ENCODE peak calls at places on chromosomes 6 and 20, in nine cellular contexts. One of them, this sample, is unnamed.

GRCh38 chr6:25169551-25170335 is 109.4 kb upstream of the CARMIL1 start:
- DNase-seq in mesothelial cell of epicardium: no peak
- DNase-seq in adrenal gland: peak
- DNase-seq in vagina: no peak
- DNase-seq in cardiac muscle cell: no peak
- DNase-seq in astrocyte: peak
- DNase-seq in A673: no peak
- DNase-seq in breast epithelium: no peak
- DNase-seq in B cell: no peak
- DNase-seq in this sample: no peak

GRCh38 chr6:109687271-109687721 is 3.7 kb downstream of the AK9 start:
- DNase-seq in mesothelial cell of epicardium: no peak
- DNase-seq in adrenal gland: no peak
- DNase-seq in vagina: no peak
- DNase-seq in cardiac muscle cell: no peak
- DNase-seq in astrocyte: peak
- DNase-seq in A673: peak
- DNase-seq in breast epithelium: no peak
- DNase-seq in B cell: no peak
- DNase-seq in this sample: no peak

GRCh38 chr6:39276379-39276995 is 37.7 kb downstream of the KCNK17 start:
- DNase-seq in mesothelial cell of epicardium: no peak
- DNase-seq in adrenal gland: no peak
- DNase-seq in vagina: no peak
- DNase-seq in cardiac muscle cell: no peak
- DNase-seq in astrocyte: no peak
- DNase-seq in A673: no peak
- DNase-seq in breast epithelium: no peak
- DNase-seq in B cell: no peak
- DNase-seq in this sample: no peak

GRCh38 chr6:31847276-31847978 is 15.2 kb downstream of the NEU1 start:
- DNase-seq in mesothelial cell of epicardium: no peak
- DNase-seq in adrenal gland: no peak
- DNase-seq in vagina: no peak
- DNase-seq in cardiac muscle cell: no peak
- DNase-seq in astrocyte: no peak
- DNase-seq in A673: no peak
- DNase-seq in breast epithelium: no peak
- DNase-seq in B cell: no peak
- DNase-seq in this sample: no peak

GRCh38 chr6:73145690-73146089 is 79.6 kb downstream of the KHDC1L start:
- DNase-seq in mesothelial cell of epicardium: no peak
- DNase-seq in adrenal gland: no peak
- DNase-seq in vagina: no peak
- DNase-seq in cardiac muscle cell: no peak
- DNase-seq in astrocyte: no peak
- DNase-seq in A673: no peak
- DNase-seq in breast epithelium: no peak
- DNase-seq in B cell: no peak
- DNase-seq in this sample: no peak

GRCh38 chr6:142702501-142703460 is 242.2 kb downstream of the HIVEP2 start:
- DNase-seq in mesothelial cell of epicardium: no peak
- DNase-seq in adrenal gland: peak
- DNase-seq in vagina: no peak
- DNase-seq in cardiac muscle cell: peak
- DNase-seq in astrocyte: no peak
- DNase-seq in A673: peak
- DNase-seq in breast epithelium: no peak
- DNase-seq in B cell: peak
- DNase-seq in this sample: no peak

GRCh38 chr6:7787137-7787575 is 61.3 kb downstream of the BMP6 start:
- DNase-seq in mesothelial cell of epicardium: no peak
- DNase-seq in adrenal gland: peak
- DNase-seq in vagina: no peak
- DNase-seq in cardiac muscle cell: no peak
- DNase-seq in astrocyte: peak
- DNase-seq in A673: no peak
- DNase-seq in breast epithelium: no peak
- DNase-seq in B cell: no peak
- DNase-seq in this sample: no peak

GRCh38 chr6:32854376-32855178 is 585 bp downstream of the PSMB9 start:
- DNase-seq in mesothelial cell of epicardium: no peak
- DNase-seq in adrenal gland: peak
- DNase-seq in vagina: peak
- DNase-seq in cardiac muscle cell: no peak
- DNase-seq in astrocyte: no peak
- DNase-seq in A673: no peak
- DNase-seq in breast epithelium: no peak
- DNase-seq in B cell: peak
- DNase-seq in this sample: no peak

GRCh38 chr20:33656010-33656782 is 5.9 kb upstream of the C20orf144 start:
- DNase-seq in mesothelial cell of epicardium: no peak
- DNase-seq in adrenal gland: no peak
- DNase-seq in vagina: no peak
- DNase-seq in cardiac muscle cell: no peak
- DNase-seq in astrocyte: no peak
- DNase-seq in A673: no peak
- DNase-seq in breast epithelium: no peak
- DNase-seq in B cell: no peak
- DNase-seq in this sample: no peak

GRCh38 chr20:6769953-6770831 is 2.7 kb downstream of the BMP2 start:
- DNase-seq in mesothelial cell of epicardium: peak
- DNase-seq in adrenal gland: peak
- DNase-seq in vagina: no peak
- DNase-seq in cardiac muscle cell: peak
- DNase-seq in astrocyte: peak
- DNase-seq in A673: no peak
- DNase-seq in breast epithelium: no peak
- DNase-seq in B cell: no peak
- DNase-seq in this sample: peak

GRCh38 chr20:32674362-32674789 is 635 bp upstream of the C20orf203 start:
- DNase-seq in mesothelial cell of epicardium: no peak
- DNase-seq in adrenal gland: peak
- DNase-seq in vagina: no peak
- DNase-seq in cardiac muscle cell: peak
- DNase-seq in astrocyte: peak
- DNase-seq in A673: peak
- DNase-seq in breast epithelium: peak
- DNase-seq in B cell: peak
- DNase-seq in this sample: no peak

GRCh38 chr6:79250107-79250514 is 15.6 kb upstream of the HMGN3 start:
- DNase-seq in mesothelial cell of epicardium: no peak
- DNase-seq in adrenal gland: no peak
- DNase-seq in vagina: no peak
- DNase-seq in cardiac muscle cell: peak
- DNase-seq in astrocyte: no peak
- DNase-seq in A673: peak
- DNase-seq in breast epithelium: no peak
- DNase-seq in B cell: peak
- DNase-seq in this sample: no peak

GRCh38 chr20:37379967-37380828 is 34.3 kb downstream of the SRC start:
- DNase-seq in mesothelial cell of epicardium: no peak
- DNase-seq in adrenal gland: no peak
- DNase-seq in vagina: no peak
- DNase-seq in cardiac muscle cell: no peak
- DNase-seq in astrocyte: peak
- DNase-seq in A673: no peak
- DNase-seq in breast epithelium: no peak
- DNase-seq in B cell: no peak
- DNase-seq in this sample: no peak

GRCh38 chr6:167450631-167451030 is 125.7 kb downstream of the TTLL2 start:
- DNase-seq in mesothelial cell of epicardium: no peak
- DNase-seq in adrenal gland: no peak
- DNase-seq in vagina: no peak
- DNase-seq in cardiac muscle cell: no peak
- DNase-seq in astrocyte: no peak
- DNase-seq in A673: no peak
- DNase-seq in breast epithelium: no peak
- DNase-seq in B cell: no peak
- DNase-seq in this sample: no peak

GRCh38 chr6:138805431-138805830 is 9.5 kb downstream of the ECT2L start:
- DNase-seq in mesothelial cell of epicardium: no peak
- DNase-seq in adrenal gland: no peak
- DNase-seq in vagina: no peak
- DNase-seq in cardiac muscle cell: no peak
- DNase-seq in astrocyte: peak
- DNase-seq in A673: peak
- DNase-seq in breast epithelium: no peak
- DNase-seq in B cell: no peak
- DNase-seq in this sample: no peak

GRCh38 chr20:32582659-32583580 is 2.2 kb downstream of the NOL4L start:
- DNase-seq in mesothelial cell of epicardium: peak
- DNase-seq in adrenal gland: no peak
- DNase-seq in vagina: no peak
- DNase-seq in cardiac muscle cell: peak
- DNase-seq in astrocyte: no peak
- DNase-seq in A673: no peak
- DNase-seq in breast epithelium: no peak
- DNase-seq in B cell: peak
- DNase-seq in this sample: peak

GRCh38 chr6:157442296-157442695 is 61.3 kb downstream of the ZDHHC14 start:
- DNase-seq in mesothelial cell of epicardium: no peak
- DNase-seq in adrenal gland: no peak
- DNase-seq in vagina: no peak
- DNase-seq in cardiac muscle cell: no peak
- DNase-seq in astrocyte: peak
- DNase-seq in A673: peak
- DNase-seq in breast epithelium: no peak
- DNase-seq in B cell: no peak
- DNase-seq in this sample: no peak

GRCh38 chr20:62117658-62118057 is 4.6 kb upstream of the LSM14B start:
- DNase-seq in mesothelial cell of epicardium: no peak
- DNase-seq in adrenal gland: no peak
- DNase-seq in vagina: no peak
- DNase-seq in cardiac muscle cell: peak
- DNase-seq in astrocyte: no peak
- DNase-seq in A673: no peak
- DNase-seq in breast epithelium: no peak
- DNase-seq in B cell: peak
- DNase-seq in this sample: no peak

GRCh38 chr20:62780204-62780603 is 16.1 kb upstream of the MRGBP start:
- DNase-seq in mesothelial cell of epicardium: no peak
- DNase-seq in adrenal gland: no peak
- DNase-seq in vagina: no peak
- DNase-seq in cardiac muscle cell: no peak
- DNase-seq in astrocyte: no peak
- DNase-seq in A673: no peak
- DNase-seq in breast epithelium: no peak
- DNase-seq in B cell: no peak
- DNase-seq in this sample: no peak

GRCh38 chr6:169799474-169799926 is 48.1 kb downstream of the ERMARD start:
- DNase-seq in mesothelial cell of epicardium: no peak
- DNase-seq in adrenal gland: no peak
- DNase-seq in vagina: no peak
- DNase-seq in cardiac muscle cell: no peak
- DNase-seq in astrocyte: no peak
- DNase-seq in A673: no peak
- DNase-seq in breast epithelium: no peak
- DNase-seq in B cell: no peak
- DNase-seq in this sample: no peak
- TF ChIP-seq CTCF in mesothelial cell of epicardium: no peak
- TF ChIP-seq CTCF in adrenal gland: no peak
- TF ChIP-seq CTCF in vagina: no peak
- TF ChIP-seq CTCF in cardiac muscle cell: no peak
- TF ChIP-seq CTCF in astrocyte: no peak
- TF ChIP-seq CTCF in A673: no peak
- TF ChIP-seq CTCF in breast epithelium: no peak
- TF ChIP-seq CTCF in B cell: no peak
- TF ChIP-seq CTCF in this sample: peak

GRCh38 chr6:16964553-16965499 is 137.0 kb upstream of the STMND1 start:
- DNase-seq in mesothelial cell of epicardium: peak
- DNase-seq in adrenal gland: peak
- DNase-seq in vagina: no peak
- DNase-seq in cardiac muscle cell: peak
- DNase-seq in astrocyte: peak
- DNase-seq in A673: peak
- DNase-seq in breast epithelium: peak
- DNase-seq in B cell: peak
- DNase-seq in this sample: peak
- TF ChIP-seq CTCF in mesothelial cell of epicardium: peak
- TF ChIP-seq CTCF in adrenal gland: peak
- TF ChIP-seq CTCF in vagina: peak
- TF ChIP-seq CTCF in cardiac muscle cell: peak
- TF ChIP-seq CTCF in astrocyte: peak
- TF ChIP-seq CTCF in A673: peak
- TF ChIP-seq CTCF in breast epithelium: peak
- TF ChIP-seq CTCF in B cell: peak
- TF ChIP-seq CTCF in this sample: peak

GRCh38 chr6:122956376-122956775 is 39.7 kb upstream of the CLVS2 start:
- DNase-seq in mesothelial cell of epicardium: no peak
- DNase-seq in adrenal gland: no peak
- DNase-seq in vagina: no peak
- DNase-seq in cardiac muscle cell: no peak
- DNase-seq in astrocyte: no peak
- DNase-seq in A673: no peak
- DNase-seq in breast epithelium: no peak
- DNase-seq in B cell: no peak
- DNase-seq in this sample: no peak

GRCh38 chr6:122953766-122954165 is 42.3 kb upstream of the CLVS2 start:
- DNase-seq in mesothelial cell of epicardium: no peak
- DNase-seq in adrenal gland: no peak
- DNase-seq in vagina: no peak
- DNase-seq in cardiac muscle cell: no peak
- DNase-seq in astrocyte: no peak
- DNase-seq in A673: peak
- DNase-seq in breast epithelium: no peak
- DNase-seq in B cell: no peak
- DNase-seq in this sample: no peak
- TF ChIP-seq CTCF in mesothelial cell of epicardium: no peak
- TF ChIP-seq CTCF in adrenal gland: no peak
- TF ChIP-seq CTCF in vagina: no peak
- TF ChIP-seq CTCF in cardiac muscle cell: no peak
- TF ChIP-seq CTCF in astrocyte: no peak
- TF ChIP-seq CTCF in A673: no peak
- TF ChIP-seq CTCF in breast epithelium: no peak
- TF ChIP-seq CTCF in B cell: no peak
- TF ChIP-seq CTCF in this sample: no peak

DNA sequence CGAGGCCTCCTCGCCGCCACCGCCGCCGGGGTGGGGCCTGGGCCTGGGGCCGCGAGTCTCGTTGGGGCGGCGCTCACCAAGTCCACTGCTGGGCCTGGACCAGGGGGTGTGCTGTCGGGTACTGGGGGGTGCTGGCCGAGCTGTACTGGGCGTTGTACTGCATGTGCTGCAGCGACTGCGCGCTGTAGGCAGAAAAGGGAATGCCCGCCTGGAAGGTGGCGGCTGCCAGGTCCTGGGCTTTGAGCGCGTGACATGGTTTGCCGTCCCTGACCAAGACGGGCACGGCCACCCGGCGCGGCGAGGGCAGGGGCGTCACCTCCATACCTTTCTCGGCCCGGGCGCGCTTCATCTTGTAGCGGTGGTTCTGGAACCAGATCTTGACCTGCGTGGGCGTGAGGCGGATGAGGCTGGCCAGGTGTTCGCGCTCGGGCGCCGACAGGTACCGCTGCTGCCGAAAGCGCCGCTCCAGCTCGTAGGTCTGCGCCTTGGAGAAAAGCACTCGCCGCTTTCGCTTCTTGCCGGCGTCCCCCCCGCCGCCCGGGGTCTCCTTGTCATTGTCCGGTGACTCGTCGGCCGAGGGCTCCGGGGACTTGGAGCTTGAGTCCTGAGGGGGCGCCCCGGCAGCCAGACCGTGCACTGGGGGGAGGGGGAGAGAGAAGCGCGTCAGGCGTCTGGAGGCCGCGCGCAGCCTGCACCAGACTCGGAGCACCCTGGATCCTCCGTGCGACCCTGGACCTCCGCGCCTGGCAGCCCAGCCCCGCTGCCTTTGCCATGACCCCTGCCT is 1.8 kb downstream of the NKX2-2 start:
- DNase-seq in mesothelial cell of epicardium: no peak
- DNase-seq in adrenal gland: no peak
- DNase-seq in vagina: no peak
- DNase-seq in cardiac muscle cell: no peak
- DNase-seq in astrocyte: no peak
- DNase-seq in A673: peak
- DNase-seq in breast epithelium: no peak
- DNase-seq in B cell: no peak
- DNase-seq in this sample: peak
- TF ChIP-seq CTCF in mesothelial cell of epicardium: no peak
- TF ChIP-seq CTCF in adrenal gland: no peak
- TF ChIP-seq CTCF in vagina: no peak
- TF ChIP-seq CTCF in cardiac muscle cell: no peak
- TF ChIP-seq CTCF in astrocyte: no peak
- TF ChIP-seq CTCF in A673: peak
- TF ChIP-seq CTCF in breast epithelium: no peak
- TF ChIP-seq CTCF in B cell: no peak
- TF ChIP-seq CTCF in this sample: no peak